ENCODE peak calls at places on chromosome 11, in seven cellular contexts. A is effector memory CD4-positive, alpha-beta T cell; O is stimulated activated naive CD4-positive, alpha-beta T cell treated with Interleukin-2 at 50 U/mL for 16 hours; Y is HS-27A; L is substantia nigra; C is endodermal cell; H is activated T-helper 1 cell treated with anti-CD3 and anti-CD28 coated beads, Interleukin-12 subunit alpha, Interleukin-12 subunit beta, Interleukin-2, Interleukin-4 antibody, amounts not matched to agents 30 ng/mL and 10 ng/mL and 1 ng/mL, durations not matched to agents 14 hours and 24 hours and 36 hours. P is an unnamed sample.

GRCh38 chr11:119721129-119722120 is 7.6 kb downstream of the NECTIN1 start:
- DNase-seq in A (no peak), O (no peak), Y (no peak), L (no peak), C (peak; percentile 90), H (no peak), P (no peak)

GRCh38 chr11:12573707-12574106 is 100.5 kb upstream of the TEAD1 start:
- DNase-seq in A (no peak), O (no peak), Y (no peak), L (no peak), C (no peak), H (no peak), P (no peak)

GRCh38 chr11:2308713-2309112 is 6.9 kb downstream of the TSPAN32 start:
- DNase-seq in A (no peak), O (no peak), Y (no peak), L (no peak), C (no peak), H (no peak), P (no peak)

GRCh38 chr11:31295308-31295707 is 74.2 kb downstream of the DCDC1 start:
- DNase-seq in A (no peak), O (no peak), Y (no peak), L (no peak), C (peak; percentile 35), H (no peak), P (no peak)

GRCh38 chr11:93089474-93090102 is 108.2 kb downstream of the SLC36A4 start:
- DNase-seq in A (no peak), O (no peak), Y (no peak), L (peak; percentile 4), C (peak; percentile 81), H (no peak), P (no peak)

GRCh38 chr11:35682230-35683195 is 19.9 kb downstream of the TRIM44 start:
- DNase-seq in A (no peak), O (no peak), Y (no peak), L (peak; percentile 5), C (no peak), H (no peak), P (no peak)

GRCh38 chr11:61516675-61517516 is 8.3 kb downstream of the LRRC10B start:
- DNase-seq in A (peak; percentile 11), O (peak; percentile 18), Y (no peak), L (no peak), C (peak; percentile 88), H (peak; percentile 32), P (peak; percentile 51)

GRCh38 chr11:17992916-17993315 is 19.9 kb downstream of the SERGEF start:
- DNase-seq in A (no peak), O (no peak), Y (no peak), L (no peak), C (no peak), H (no peak), P (no peak)

GRCh38 chr11:73126804-73127480 is 15.2 kb downstream of the FCHSD2 start:
- DNase-seq in A (no peak), O (no peak), Y (no peak), L (no peak), C (no peak), H (no peak), P (no peak)

GRCh38 chr11:1017269-1018005 is 19.1 kb downstream of the MUC6 start:
- DNase-seq in A (no peak), O (no peak), Y (no peak), L (no peak), C (no peak), H (no peak), P (no peak)

P was measured in activated CD4-positive, alpha-beta memory T cell treated with anti-CD3 and anti-CD28 coated beads, Interleukin-2, amount 10 ng/mL, durations not matched to agents 7 days and 5 days.